ENCODE peak calls at places on chromosomes 2 and 18, in five cellular contexts. G, I, Z, R and C are unnamed samples.

GRCh38 chr2:76998713-76999112 is 523.5 kb downstream of the LRRTM4 start:
- DNase-seq in G (no peak), I (no peak), Z (no peak), R (no peak), C (no peak)

GRCh38 chr2:156666130-156666785 is 230.1 kb downstream of the GPD2 start:
- DNase-seq in G (no peak), I (no peak), Z (no peak), R (no peak), C (no peak)

GRCh38 chr2:106124126-106124756 is 69.9 kb downstream of the UXS1 start:
- DNase-seq in G (no peak), I (no peak), Z (no peak), R (no peak), C (no peak)

GRCh38 chr2:1055014-1055595 is 104.5 kb downstream of the SNTG2 start:
- DNase-seq in G (no peak), I (no peak), Z (no peak), R (no peak), C (no peak)

GRCh38 chr2:230449901-230450467 is 34.0 kb downstream of the SP100 start:
- DNase-seq in G (no peak), I (no peak), Z (no peak), R (no peak), C (no peak)

GRCh38 chr2:200765139-200765951 is 46.4 kb upstream of the BZW1 start:
- DNase-seq in G (no peak), I (no peak), Z (peak), R (no peak), C (no peak)

GRCh38 chr2:235709124-235709813 is 215.4 kb downstream of the AGAP1 start:
- DNase-seq in G (no peak), I (no peak), Z (no peak), R (no peak), C (no peak)

GRCh38 chr2:136362676-136363390 is 244.9 kb upstream of the CXCR4 start:
- DNase-seq in G (no peak), I (no peak), Z (peak), R (no peak), C (no peak)

GRCh38 chr18:43303376-43303775 is 26.1 kb upstream of the SYT4 start:
- DNase-seq in G (no peak), I (no peak), Z (peak), R (no peak), C (no peak)

GRCh38 chr18:21330122-21330701 is 88.2 kb downstream of the GREB1L start:
- DNase-seq in G (no peak), I (no peak), Z (no peak), R (no peak), C (no peak)